ENCODE peak calls at places on chromosomes 1 and 21, in five cellular contexts. V is suprapubic skin, N is IMR-90, Z is Peyer's patch, C is stomach. H is an unnamed sample. For H3K4me1, the result is how much of the 10 kb centered on the place peaks cover.

GRCh38 chr1:201539561-201540404 is 856 bp downstream of the NAV1 start:
- DNase-seq in V (peak), N (peak), Z (no peak), C (no peak), H (peak)

GRCh38 chr1:109760581-109761226 is 3.0 kb downstream of the EPS8L3 start:
- DNase-seq in V (no peak), N (no peak), Z (no peak), C (peak), H (no peak)

GRCh38 chr1:200075522-200075921 is 48.0 kb downstream of the NR5A2 start:
- DNase-seq in V (no peak), N (no peak), Z (no peak), C (no peak), H (no peak)

GRCh38 chr1:84259376-84259775 is 42.1 kb upstream of the SAMD13 start:
- DNase-seq in V (no peak), N (no peak), Z (no peak), C (no peak), H (no peak)

GRCh38 chr1:47533176-47534039 is 95.6 kb downstream of the FOXD2 start:
- DNase-seq in V (no peak), N (peak), Z (no peak), C (peak), H (peak)

GRCh38 chr1:39638965-39639332 is 494 bp downstream of the HEYL start:
- DNase-seq in V (no peak), N (no peak), Z (no peak), C (no peak), H (no peak)

GRCh38 chr1:244749230-244750016 is 86.0 kb upstream of the COX20 start:
- DNase-seq in V (no peak), N (no peak), Z (no peak), C (no peak), H (no peak)

GRCh38 chr1:156618853-156619581 is at the start of gene HAPLN2:
- DNase-seq in V (no peak), N (no peak), Z (no peak), C (no peak), H (no peak)

GRCh38 chr1:114177282-114177681 is 23.6 kb upstream of the SYT6 start:
- DNase-seq in V (no peak), N (no peak), Z (no peak), C (no peak), H (no peak)

GRCh38 chr1:52426391-52426790 is 22.0 kb downstream of the PRPF38A start:
- DNase-seq in V (no peak), N (peak), Z (no peak), C (no peak), H (no peak)

GRCh38 chr1:236451796-236452373 is 57.8 kb downstream of the EDARADD start:
- DNase-seq in V (no peak), N (no peak), Z (no peak), C (peak), H (no peak)

GRCh38 chr1:100536031-100536430 is 1.9 kb upstream of the GPR88 start:
- DNase-seq in V (no peak), N (no peak), Z (no peak), C (no peak), H (no peak)

GRCh38 chr21:42460391-42461184 is 35.4 kb downstream of the RSPH1 start:
- DNase-seq in V (peak), N (no peak), Z (peak), C (no peak), H (no peak)

GRCh38 chr1:5598824-5599395 is 393.3 kb downstream of the NPHP4 start:
- DNase-seq in V (no peak), N (no peak), Z (no peak), C (peak), H (no peak)

GRCh38 chr1:43540653-43541071 is 10.0 kb downstream of the PTPRF start:
- DNase-seq in V (no peak), N (no peak), Z (no peak), C (no peak), H (no peak)

GRCh38 chr21:41068411-41069304 is 99.3 kb upstream of the BACE2 start:
- DNase-seq in V (peak), N (peak), Z (peak), C (peak), H (peak)

GRCh38 chr1:226425004-226425378 is 17.1 kb upstream of the PARP1 start:
- DNase-seq in V (no peak), N (no peak), Z (no peak), C (no peak), H (no peak)

GRCh38 chr1:203320546-203321272 is 15.4 kb downstream of the BTG2 start:
- DNase-seq in V (no peak), N (peak), Z (peak), C (peak), H (peak)

GRCh38 chr1:39205102-39205780 is 746 bp downstream of the MACF1 start:
- DNase-seq in V (no peak), N (peak), Z (no peak), C (peak), H (no peak)

GRCh38 chr1:50940291-50940690 is 19.8 kb downstream of the FAF1 start:
- DNase-seq in V (no peak), N (no peak), Z (no peak), C (no peak), H (no peak)

GRCh38 chr1:45084562-45084961 is 72.5 kb downstream of the UROD start:
- DNase-seq in V (no peak), N (no peak), Z (no peak), C (no peak), H (no peak)

GRCh38 chr21:34817821-34818662 is 149.2 kb downstream of the CLIC6 start:
- DNase-seq in V (no peak), N (no peak), Z (no peak), C (no peak), H (no peak)

GRCh38 chr1:184745929-184746583 is 8.6 kb downstream of the EDEM3 start:
- DNase-seq in V (no peak), N (no peak), Z (no peak), C (no peak), H (no peak)

GRCh38 chr1:67677925-67678324 is 7.1 kb upstream of the GADD45A start:
- DNase-seq in V (no peak), N (peak), Z (no peak), C (no peak), H (no peak)

GRCh38 chr1:7278827-7279752 is 492.0 kb upstream of the VAMP3 start:
- DNase-seq in V (no peak), N (peak), Z (no peak), C (no peak), H (no peak)

GRCh38 chr1:64624446-64624766 is 120.5 kb upstream of the RAVER2 start:
- DNase-seq in V (no peak), N (peak), Z (no peak), C (no peak), H (no peak)

GRCh38 chr1:227788279-227789041 is 27.0 kb upstream of the PRSS38 start:
- DNase-seq in V (peak), N (no peak), Z (peak), C (peak), H (peak)

GRCh38 chr1:145997156-145998023 is 1.0 kb upstream of the TXNIP start:
- DNase-seq in V (peak), N (no peak), Z (peak), C (peak), H (peak)

GRCh38 chr1:54774820-54775498 is 10.6 kb upstream of the PARS2 start:
- DNase-seq in V (no peak), N (peak), Z (no peak), C (no peak), H (no peak)

GRCh38 chr1:101221945-101222429 is 14.8 kb upstream of the S1PR1 start:
- DNase-seq in V (no peak), N (no peak), Z (no peak), C (no peak), H (no peak)

GRCh38 chr1:30916296-30916695 is 7.7 kb upstream of the SDC3 start:
- DNase-seq in V (peak), N (no peak), Z (no peak), C (no peak), H (peak)

GRCh38 chr1:151668090-151668489 is 48.5 kb downstream of the CELF3 start:
- DNase-seq in V (no peak), N (no peak), Z (no peak), C (no peak), H (no peak)

GRCh38 chr21:44897326-44898010 is 23.2 kb downstream of the ITGB2 start:
- DNase-seq in V (no peak), N (no peak), Z (no peak), C (peak), H (no peak)

DNA sequence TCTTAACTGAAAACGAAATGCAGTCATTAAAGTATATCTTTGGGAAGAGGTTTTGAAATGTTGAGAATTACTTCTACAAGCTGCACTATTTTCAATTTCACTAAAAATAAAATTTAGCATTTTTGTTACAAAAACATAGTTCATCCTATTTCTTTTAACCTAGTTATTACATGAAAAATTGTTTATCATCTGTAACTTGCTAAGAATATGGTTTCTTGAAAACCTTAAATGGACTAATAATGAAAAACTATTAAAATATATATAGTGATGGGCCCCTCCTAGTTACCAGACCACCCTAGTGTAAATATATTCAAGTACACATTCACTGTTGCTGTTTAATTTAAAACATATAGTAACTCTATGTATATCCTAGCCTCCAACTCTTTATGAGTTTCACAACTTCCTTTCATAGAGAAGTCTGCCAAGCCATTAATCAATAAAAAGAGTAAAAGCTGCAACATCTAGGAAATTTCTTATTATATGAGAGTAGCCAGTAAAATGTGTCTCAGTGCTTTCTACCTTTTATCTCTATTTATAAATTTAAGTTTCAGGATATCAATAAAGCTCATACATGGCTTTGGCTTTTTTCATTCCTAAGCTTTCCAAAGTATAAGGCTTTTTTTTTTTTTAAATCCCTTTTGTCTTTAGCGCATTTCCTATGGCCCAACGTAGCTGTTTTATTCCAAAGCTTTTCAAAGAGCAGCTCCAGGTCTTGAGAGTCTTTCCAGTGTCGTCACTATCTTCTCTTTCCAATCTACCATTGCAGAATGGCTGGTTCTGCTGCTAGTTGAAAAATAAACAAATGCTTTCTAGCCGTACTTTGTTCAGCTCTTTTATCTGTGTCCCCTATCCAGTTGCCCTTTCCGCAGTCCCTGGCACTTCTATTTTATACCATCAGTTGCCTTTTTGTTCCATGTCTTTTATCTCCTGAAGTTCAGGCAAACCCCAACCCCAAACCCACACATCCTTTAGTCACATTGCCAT is 6.5 kb downstream of the IRF2BP2 start:
- DNase-seq in V (no peak), N (peak), Z (no peak), C (no peak), H (no peak)
- H3K4me3 ChIP-seq in V (peak), N (peak), Z (peak), C (peak), H (no peak)

GRCh38 chr1:59025898-59026426 is 242.1 kb upstream of the JUN start:
- DNase-seq in V (no peak), N (peak), Z (peak), C (no peak), H (no peak)

GRCh38 chr1:59025201-59025600 is 241.4 kb upstream of the JUN start:
- DNase-seq in V (no peak), N (peak), Z (no peak), C (no peak), H (no peak)

GRCh38 chr1:59020151-59020997 is 236.5 kb upstream of the JUN start:
- DNase-seq in V (no peak), N (peak), Z (peak), C (peak), H (peak)

GRCh38 chr1:59022199-59022598 is 238.4 kb upstream of the JUN start:
- DNase-seq in V (no peak), N (no peak), Z (no peak), C (no peak), H (no peak)

GRCh38 chr1:59022799-59023198 is 239.0 kb upstream of the JUN start:
- DNase-seq in V (no peak), N (no peak), Z (no peak), C (no peak), H (no peak)
- H3K4me1 ChIP-seq in V (under half), N (under half), Z (under half), C (under half), H (under half)

GRCh38 chr1:27659497-27660299 is 12.3 kb downstream of the IFI6 start:
- DNase-seq in V (peak), N (peak), Z (peak), C (peak), H (peak)
- TF ChIP-seq POLR2A in V (peak), N (no peak), Z (peak), C (no peak), H (peak)

DNA sequence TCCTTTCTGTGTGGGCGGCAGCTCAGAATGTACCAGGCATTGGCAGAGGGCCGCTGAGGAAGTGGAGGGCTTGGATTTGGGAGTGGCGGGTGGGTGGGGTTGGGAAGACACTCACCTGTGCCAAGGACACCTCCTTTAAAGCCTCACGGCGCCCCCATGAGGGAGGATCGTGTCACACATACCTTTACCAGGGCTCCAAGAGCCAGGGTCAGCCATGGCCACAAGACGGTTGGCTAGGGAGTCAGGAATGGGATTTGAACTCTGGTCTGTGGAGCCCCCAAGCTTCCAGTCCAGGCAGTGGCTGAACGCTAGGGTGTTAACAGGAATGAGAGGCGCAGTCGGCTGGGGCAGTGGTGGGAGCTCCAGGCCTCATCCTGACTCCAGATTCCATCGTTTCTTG is 4.6 kb downstream of the NBL1 start:
- DNase-seq in V (no peak), N (no peak), Z (no peak), C (no peak), H (no peak)
- H3K4me3 ChIP-seq in V (no peak), N (no peak), Z (peak), C (peak), H (no peak)

H was measured in sigmoid colon.